ENCODE peak calls at places on chromosome 17, in ten cellular contexts. J, W, E, D, L, K, A, H, R and X are unnamed samples.

GRCh38 chr17:70752966-70753467 is 583.7 kb downstream of the KCNJ2 start:
- DNase-seq in R (no peak), D (peak; percentile 45), H (no peak), W (no peak), L (no peak), A (no peak), K (no peak), J (no peak), E (no peak), X (no peak)

GRCh38 chr17:35890774-35891155 is 10.6 kb upstream of the CCL5 start:
- DNase-seq in L (no peak), J (no peak), E (no peak), W (no peak), K (no peak), A (no peak), D (peak; percentile 7), H (no peak), R (peak; percentile 26), X (no peak)

GRCh38 chr17:38456031-38456815 is 28.0 kb downstream of the ARHGAP23 start:
- DNase-seq in W (no peak), D (peak; percentile 31), E (no peak), K (no peak), R (no peak), L (no peak), A (no peak), J (no peak), H (no peak), X (no peak)

GRCh38 chr17:69060835-69061234 is at the start of gene ABCA9:
- DNase-seq in W (no peak), J (peak; percentile 96), R (no peak), D (no peak), H (no peak), K (no peak), A (no peak), E (peak; percentile 59), L (no peak), X (no peak)

GRCh38 chr17:8469964-8470363 is 34.3 kb downstream of the NDEL1 start:
- DNase-seq in K (no peak), W (no peak), A (no peak), R (no peak), E (no peak), H (no peak), D (no peak), L (no peak), J (no peak), X (no peak)

GRCh38 chr17:149231-149630 is 11.9 kb downstream of the SCGB1C2 start:
- DNase-seq in D (no peak), L (peak; percentile 13), W (no peak), R (no peak), A (no peak), K (no peak), E (peak; percentile 40), J (no peak), H (no peak), X (no peak)

GRCh38 chr17:45648642-45649041 is 135.5 kb upstream of the CRHR1 start:
- DNase-seq in E (no peak), K (no peak), H (no peak), D (peak; percentile 65), W (no peak), R (no peak), J (no peak), A (no peak), L (no peak), X (no peak)

GRCh38 chr17:42111901-42112551 is 488 bp downstream of the DHX58 start:
- DNase-seq in R (no peak), W (no peak), H (peak; percentile 74), D (no peak), L (peak; percentile 47), K (no peak), A (peak; percentile 42), J (peak; percentile 40), E (no peak), X (no peak)

GRCh38 chr17:57552114-57552601 is 192.9 kb downstream of the CCDC182 start:
- DNase-seq in A (peak; percentile 40), J (peak; percentile 77), R (no peak), L (no peak), K (no peak), H (peak; percentile 61), D (peak; percentile 83), E (no peak), W (no peak), X (peak; percentile 56)

GRCh38 chr17:41792835-41793748 is 6.6 kb upstream of the JUP start:
- DNase-seq in A (peak; percentile 63), E (peak; percentile 76), H (peak; percentile 87), D (peak; percentile 31), J (peak; percentile 92), K (peak; percentile 79), L (no peak), W (no peak), R (no peak), X (no peak)

GRCh38 chr17:36937961-36938565 is 788 bp downstream of the LHX1 start:
- DNase-seq in J (peak; percentile 34), K (no peak), H (no peak), R (no peak), E (no peak), D (peak; percentile 76), L (no peak), A (no peak), W (no peak), X (no peak)
- H3K4me3 ChIP-seq in J (peak overlapping the region; percentile 42), K (no peak overlapping the region), H (no peak overlapping the region), R (peak overlapping the region; percentile 24), E (no peak overlapping the region), D (no peak overlapping the region), L (no peak overlapping the region), A (no peak overlapping the region), W (no peak overlapping the region), X (peak overlapping the region; percentile 42)

DNA sequence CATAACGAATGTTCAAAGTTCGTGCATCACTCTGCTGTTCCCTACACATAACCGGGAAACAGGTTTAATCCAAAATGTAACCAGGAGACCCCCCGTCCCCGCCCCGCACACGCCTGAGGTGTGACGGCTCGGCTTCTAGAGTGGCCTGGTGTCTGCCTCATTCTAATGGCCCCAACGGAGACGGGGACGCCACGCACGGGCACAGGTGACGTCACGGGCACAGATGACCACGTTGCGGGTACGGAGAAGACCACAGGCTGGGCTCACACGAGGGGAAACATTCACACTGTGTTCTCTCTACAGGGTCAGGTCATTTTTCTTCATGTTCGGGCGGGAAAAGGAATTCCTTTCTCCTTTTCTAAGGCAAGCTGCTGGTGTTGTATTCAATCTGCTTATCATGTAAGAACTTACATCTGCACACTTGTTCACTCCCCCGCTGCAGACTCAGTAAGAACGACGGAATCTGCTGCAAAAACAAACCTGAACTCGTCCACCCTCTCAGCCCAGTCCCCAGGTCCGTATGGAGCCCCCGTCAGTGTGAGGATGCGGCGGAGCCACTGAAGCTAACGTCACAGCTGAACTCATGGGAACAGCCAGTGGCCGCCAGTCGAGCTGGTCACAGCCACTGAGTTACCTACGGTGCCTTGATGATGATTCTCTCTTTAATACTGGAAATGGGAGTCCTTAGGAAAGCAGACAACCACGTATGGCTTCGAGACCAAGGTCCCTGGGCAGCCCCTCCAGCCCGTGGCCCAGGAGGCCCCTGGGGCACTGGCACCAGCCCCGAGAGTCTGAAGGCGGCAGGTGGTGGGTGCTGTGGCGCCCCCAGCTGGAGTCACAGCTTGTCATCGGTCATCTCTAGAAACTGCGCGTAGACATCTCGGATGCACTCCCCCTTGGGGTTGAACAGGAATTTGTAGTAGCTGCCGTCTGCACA is 32.9 kb downstream of the WDR45B start:
- DNase-seq in R (no peak), H (peak; percentile 58), D (peak; percentile 39), W (no peak), E (no peak), A (no peak), L (no peak), J (no peak), K (no peak), X (no peak)
- TF ChIP-seq CTCF in R (no peak), H (no peak), D (peak; percentile 46), W (no peak), E (no peak), A (no peak), L (peak; percentile 32), J (no peak), K (peak; percentile 52), X (no peak)

DNA sequence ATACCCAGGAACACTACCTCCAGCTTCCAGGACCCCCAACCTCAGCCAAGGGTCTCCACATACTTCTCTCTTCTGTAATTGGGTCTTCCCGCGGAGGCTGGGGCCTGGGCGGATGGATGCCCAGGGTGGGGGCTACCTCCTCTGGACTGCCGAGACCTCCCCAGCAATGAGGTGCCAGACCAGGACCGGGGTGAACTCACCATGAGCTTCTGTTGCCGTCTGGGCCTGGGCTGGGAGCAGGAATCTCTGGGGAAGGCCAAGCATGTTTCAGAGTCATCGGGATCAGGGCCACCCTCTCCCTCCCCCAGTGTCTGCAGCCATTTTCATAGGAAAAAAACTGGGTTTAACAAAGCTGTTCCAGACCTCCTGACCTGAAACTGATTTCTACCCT is 10.3 kb upstream of the BAHCC1 start:
- DNase-seq in J (no peak), K (no peak), R (no peak), D (no peak), E (no peak), H (no peak), W (no peak), A (peak; percentile 26), L (no peak), X (no peak)
- H3K27me3 ChIP-seq in J (no peaks in the 10 kb centered on the region), K (no peaks in the 10 kb centered on the region), R (no peaks in the 10 kb centered on the region), D (peaks cover 58% of the 10 kb centered on the region), E (no peaks in the 10 kb centered on the region), H (peaks cover 50% of the 10 kb centered on the region), W (no peaks in the 10 kb centered on the region), A (no peaks in the 10 kb centered on the region), L (no peaks in the 10 kb centered on the region), X (no peaks in the 10 kb centered on the region)

GRCh38 chr17:49002331-49002730 is 5.1 kb downstream of the IGF2BP1 start:
- DNase-seq in W (no peak), H (no peak), L (no peak), D (no peak), R (no peak), J (no peak), A (no peak), E (no peak), K (no peak), X (no peak)

GRCh38 chr17:48998557-48999440 is 1.6 kb downstream of the IGF2BP1 start:
- DNase-seq in L (no peak), J (peak; percentile 67), R (no peak), D (peak; percentile 42), W (no peak), E (no peak), A (no peak), K (no peak), H (no peak), X (no peak)

GRCh38 chr17:49002766-49003165 is 5.6 kb downstream of the IGF2BP1 start:
- DNase-seq in E (no peak), H (no peak), W (no peak), R (no peak), K (no peak), L (no peak), J (no peak), A (no peak), D (no peak), X (no peak)

GRCh38 chr17:49001671-49002070 is 4.5 kb downstream of the IGF2BP1 start:
- DNase-seq in L (no peak), H (no peak), K (no peak), R (no peak), A (no peak), E (no peak), W (no peak), D (no peak), J (no peak), X (no peak)

DNA sequence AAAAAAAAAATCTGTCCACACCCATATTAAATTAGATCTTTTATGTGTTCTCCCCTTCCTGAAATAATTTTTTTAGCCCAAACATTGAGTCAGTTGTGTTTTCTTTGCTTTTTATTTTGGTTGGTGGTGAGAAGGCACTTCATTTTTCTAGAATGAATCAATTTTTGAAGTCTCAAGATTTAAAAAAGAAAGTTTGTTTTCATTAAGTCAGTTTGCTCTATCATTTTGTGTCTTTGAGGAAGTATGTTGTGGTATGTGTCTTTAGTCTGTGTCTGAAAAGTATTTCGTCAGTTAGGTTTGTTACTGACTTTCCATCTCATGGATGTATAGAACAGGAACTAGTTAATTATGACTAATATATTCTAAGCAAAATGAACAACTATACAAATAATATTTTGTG is 3.8 kb downstream of the IGF2BP1 start:
- DNase-seq in W (no peak), E (no peak), D (no peak), R (no peak), K (no peak), J (no peak), L (no peak), H (no peak), A (no peak), X (no peak)
- H3K4me3 ChIP-seq in W (no peak overlapping the region), E (no peak overlapping the region), D (peak overlapping the region; percentile 97), R (no peak overlapping the region), K (no peak overlapping the region), J (peak overlapping the region; percentile 96), L (no peak overlapping the region), H (no peak overlapping the region), A (no peak overlapping the region), X (no peak overlapping the region)